ENCODE peak calls at places on chromosome X, in five cellular contexts. R is body of pancreas, P is IMR-90, F is upper lobe of left lung, G is sigmoid colon. Y is an unnamed sample. For H3K36me3, the result is how much of the 10 kb centered on the place peaks cover.

GRCh38 chrX:6159468-6159867 is 69.2 kb downstream of the NLGN4X start:
- DNase-seq in P (no peak), F (no peak), G (no peak), R (no peak), Y (no peak)

GRCh38 chrX:13824746-13825145 is 7.9 kb upstream of the GPM6B start:
- DNase-seq in G (no peak), R (no peak), F (no peak), P (no peak), Y (no peak)

GRCh38 chrX:153400146-153401132 is 711 bp downstream of the PNMA6E start:
- DNase-seq in G (no peak), R (no peak), P (no peak), F (peak), Y (no peak)

GRCh38 chrX:118347131-118347530 is 1.2 kb downstream of the WDR44 start:
- DNase-seq in P (peak), F (no peak), G (no peak), R (no peak), Y (no peak)

GRCh38 chrX:111040377-111041017 is 55.5 kb upstream of the PAK3 start:
- DNase-seq in P (peak), G (no peak), R (no peak), F (no peak), Y (no peak)

GRCh38 chrX:154370300-154370881 is 4.0 kb downstream of the FLNA start:
- DNase-seq in G (no peak), P (no peak), R (no peak), F (no peak), Y (no peak)

GRCh38 chrX:53047228-53047627 is 1.4 kb upstream of the GPR173 start:
- DNase-seq in P (peak), G (no peak), R (no peak), F (no peak), Y (no peak)

GRCh38 chrX:42098897-42099296 is 175.5 kb upstream of the CASK start:
- DNase-seq in F (no peak), P (no peak), R (no peak), G (no peak), Y (no peak)

GRCh38 chrX:30302957-30303356 is 6.2 kb downstream of the NR0B1 start:
- DNase-seq in P (no peak), G (no peak), F (peak), R (no peak), Y (no peak)

GRCh38 chrX:74262472-74263209 is 41.3 kb upstream of the ZCCHC13 start:
- DNase-seq in R (no peak), F (no peak), P (no peak), G (no peak), Y (no peak)

DNA sequence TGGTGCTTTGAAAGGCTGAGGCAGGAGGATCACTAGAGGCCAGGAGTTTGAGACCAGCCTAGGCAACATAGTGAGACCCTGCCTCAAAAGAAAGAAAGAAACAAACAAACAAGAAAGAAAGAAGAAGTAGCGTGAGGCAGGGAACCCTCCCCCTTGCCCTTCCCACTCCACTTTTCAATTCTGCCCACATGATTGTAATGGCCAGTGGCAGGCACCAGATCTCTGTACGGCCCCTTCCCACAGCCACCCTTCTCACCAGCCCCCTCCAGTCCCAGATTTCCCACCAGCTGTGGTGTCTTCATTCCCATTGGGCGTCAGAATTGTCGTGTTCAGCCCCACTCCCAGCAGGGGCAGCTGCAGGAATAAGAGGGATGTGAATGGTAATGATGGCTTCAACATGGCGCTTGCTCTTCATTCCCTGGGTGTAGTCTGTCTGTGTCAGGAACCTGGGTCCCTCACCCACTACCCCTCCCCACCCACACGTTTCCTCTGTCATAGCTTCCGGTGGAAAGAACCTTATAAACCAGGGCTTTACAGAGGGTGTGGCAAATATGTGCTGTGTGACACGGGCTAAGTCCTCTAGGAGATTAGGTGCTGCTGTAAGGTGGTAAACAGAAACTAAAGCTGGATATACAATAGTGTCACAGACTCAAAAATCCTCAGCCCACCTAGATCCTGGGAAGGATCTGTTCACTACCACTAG is at the start of gene IL2RG:
- DNase-seq in P (no peak), R (no peak), G (no peak), F (peak), Y (no peak)
- TF ChIP-seq POLR2A in P (no peak), R (peak), G (peak), F (no peak), Y (peak)

GRCh38 chrX:129488359-129488758 is 34.9 kb downstream of the SMARCA1 start:
- DNase-seq in G (no peak), R (no peak), P (no peak), F (no peak), Y (no peak)

GRCh38 chrX:129494887-129495286 is 28.4 kb downstream of the SMARCA1 start:
- DNase-seq in F (no peak), P (no peak), R (no peak), G (no peak), Y (no peak)

GRCh38 chrX:129493643-129494042 is 29.6 kb downstream of the SMARCA1 start:
- DNase-seq in P (peak), R (no peak), F (no peak), G (no peak), Y (no peak)

GRCh38 chrX:129495941-129496340 is 27.3 kb downstream of the SMARCA1 start:
- DNase-seq in F (no peak), P (peak), G (no peak), R (no peak), Y (no peak)

GRCh38 chrX:129490330-129490729 is 33.0 kb downstream of the SMARCA1 start:
- DNase-seq in R (no peak), G (no peak), P (no peak), F (no peak), Y (no peak)
- H3K36me3 ChIP-seq in R (under half), G (half or more), P (under half), F (under half), Y (under half)

DNA sequence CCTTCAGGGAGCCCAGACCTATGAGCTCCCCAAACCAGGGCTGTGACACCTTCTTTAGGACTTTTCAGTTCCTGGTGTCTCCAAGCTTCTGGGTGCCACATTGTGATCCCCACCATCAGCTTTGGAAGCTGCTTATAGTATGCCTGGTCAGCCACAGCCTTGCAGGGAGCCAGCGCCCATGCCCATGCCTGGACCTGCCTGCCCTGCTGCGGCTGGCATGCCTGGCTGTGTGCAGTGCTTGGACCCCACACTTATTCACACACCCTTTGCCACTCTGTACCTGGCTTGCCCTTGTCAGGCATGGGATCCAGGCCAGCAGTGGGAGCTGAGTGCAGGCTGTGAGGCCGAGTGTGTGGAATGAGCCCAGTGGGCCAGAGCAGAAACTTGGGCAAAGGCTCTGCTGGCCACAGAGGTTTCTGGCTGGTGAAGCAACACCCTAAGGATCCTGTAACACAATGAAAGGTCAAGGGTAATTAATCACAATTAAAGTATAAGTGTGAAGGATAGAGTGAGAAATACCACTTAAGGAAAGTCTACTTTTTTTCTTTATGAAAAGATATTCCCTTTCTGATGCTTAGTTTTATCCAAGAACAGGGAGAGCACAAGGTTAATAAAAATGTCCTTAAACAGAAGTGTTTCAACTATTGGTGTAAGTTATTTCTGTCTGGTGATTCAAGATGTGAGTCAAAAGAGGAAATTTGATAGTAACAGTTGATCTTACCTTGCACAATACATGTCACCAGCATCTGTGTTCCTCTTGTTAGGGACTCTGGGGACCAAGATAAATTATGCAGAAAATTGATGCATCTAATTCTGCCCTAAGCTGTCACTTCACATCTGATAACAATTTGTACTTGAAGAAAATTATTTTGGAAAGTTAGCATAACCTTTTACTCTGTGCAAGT is 161.8 kb downstream of the FAM47A start:
- DNase-seq in P (no peak), R (no peak), F (no peak), G (no peak), Y (no peak)
- H3K27ac ChIP-seq in P (no peak), R (no peak), F (no peak), G (no peak), Y (no peak)

DNA sequence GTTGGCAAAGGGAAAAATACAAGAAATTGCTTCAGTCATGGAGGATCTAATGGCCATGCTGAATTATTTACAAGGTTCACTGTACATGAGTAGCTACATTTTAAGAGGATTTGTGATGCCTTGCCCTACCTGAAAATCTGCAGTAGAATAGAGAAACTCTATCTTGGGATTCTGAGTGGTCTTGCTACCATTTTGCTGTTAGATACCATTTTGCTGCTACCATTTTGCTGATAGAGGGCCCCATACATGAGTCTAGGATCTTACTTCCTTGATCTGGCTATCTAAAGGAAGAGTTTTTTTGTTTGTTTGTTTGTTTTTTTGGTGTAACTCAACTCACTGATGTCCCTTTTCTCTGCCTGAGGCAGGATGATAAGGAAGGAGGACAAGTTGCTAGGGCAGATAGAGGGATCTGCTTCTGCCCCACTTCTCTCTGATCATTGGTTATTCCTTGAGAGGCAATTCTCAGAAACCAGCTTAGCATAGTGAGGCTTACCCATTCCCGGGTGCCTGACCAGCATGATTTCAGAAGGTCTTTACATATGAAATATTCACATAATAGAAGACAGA is 31.0 kb downstream of the XK start:
- DNase-seq in P (no peak), G (no peak), R (no peak), F (no peak), Y (no peak)
- TF ChIP-seq POLR2A in P (no peak), G (no peak), R (no peak), F (no peak), Y (no peak)

DNA sequence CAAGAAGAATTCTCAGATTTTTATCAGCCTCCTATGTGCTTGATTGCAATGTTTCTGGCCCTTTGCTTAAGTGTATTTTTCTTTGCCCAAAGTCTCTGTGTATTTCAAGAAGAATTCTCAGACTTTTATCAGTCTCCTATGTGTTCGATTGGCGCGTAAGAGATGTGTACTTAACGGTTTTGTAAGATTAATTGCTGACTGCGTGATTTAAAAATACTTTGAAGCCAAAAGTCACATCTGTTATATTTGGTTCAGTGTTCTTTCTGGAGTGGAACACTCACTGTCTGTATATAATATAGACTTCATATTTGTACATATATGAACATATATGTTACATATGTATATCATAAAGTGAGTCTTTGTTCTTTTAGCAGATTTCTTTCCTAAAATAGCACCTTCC is 11.4 kb downstream of the SCML1 start:
- DNase-seq in R (no peak), F (no peak), G (no peak), P (no peak), Y (no peak)
- H3K36me3 ChIP-seq in R (under half), F (under half), G (under half), P (under half), Y (under half)

DNA sequence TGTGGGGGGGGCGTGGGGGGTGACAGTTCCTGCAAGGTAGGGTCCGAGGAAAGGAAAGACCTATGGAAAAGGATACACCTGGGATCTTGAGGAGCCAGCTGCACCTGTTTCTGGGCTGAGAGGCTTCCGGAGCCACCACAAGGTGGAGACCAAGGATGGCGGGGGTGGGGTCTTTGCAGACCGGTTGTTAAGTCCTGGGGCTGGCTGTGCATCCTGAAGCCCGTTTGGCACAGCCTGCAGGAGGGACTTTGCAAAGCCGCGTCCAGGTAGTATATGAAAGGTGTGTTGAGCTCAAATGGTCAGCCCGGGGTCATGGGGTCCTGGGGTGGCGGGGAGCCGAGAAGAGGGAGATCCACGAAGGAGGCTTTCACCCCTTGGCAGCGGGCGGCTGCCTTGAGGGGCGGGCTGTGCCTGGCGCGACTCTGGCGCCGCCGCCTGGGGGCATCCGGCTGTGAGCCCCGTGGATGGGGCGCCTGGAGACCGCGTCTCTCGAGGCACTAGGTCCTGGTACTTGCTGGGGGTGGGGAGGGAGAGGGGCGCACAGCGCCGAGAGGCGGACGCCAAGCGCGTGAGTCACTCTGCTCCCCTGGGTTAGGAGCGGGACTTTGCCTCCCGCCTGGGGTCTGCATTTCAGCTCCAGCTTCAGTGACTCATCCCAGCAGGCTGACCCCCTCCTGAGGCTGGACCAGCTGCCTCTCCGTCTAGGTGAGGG is 58.2 kb upstream of the DYNLT3 start:
- DNase-seq in G (no peak), P (peak), R (peak), F (no peak), Y (peak)
- H3K27ac ChIP-seq in G (no peak), P (no peak), R (no peak), F (no peak), Y (no peak)

GRCh38 chrX:2926664-2927275 is 2.4 kb downstream of the ARSD start:
- DNase-seq in P (no peak), F (no peak), G (no peak), R (no peak), Y (no peak)

GRCh38 chrX:2921750-2922149 is 7.4 kb downstream of the ARSD start:
- DNase-seq in P (no peak), F (no peak), R (no peak), G (no peak), Y (no peak)

GRCh38 chrX:2917767-2918166 is 11.4 kb downstream of the ARSD start:
- DNase-seq in F (no peak), R (no peak), P (no peak), G (no peak), Y (no peak)

GRCh38 chrX:2924151-2924550 is 5.0 kb downstream of the ARSD start:
- DNase-seq in G (no peak), P (no peak), F (no peak), R (no peak), Y (no peak)

DNA sequence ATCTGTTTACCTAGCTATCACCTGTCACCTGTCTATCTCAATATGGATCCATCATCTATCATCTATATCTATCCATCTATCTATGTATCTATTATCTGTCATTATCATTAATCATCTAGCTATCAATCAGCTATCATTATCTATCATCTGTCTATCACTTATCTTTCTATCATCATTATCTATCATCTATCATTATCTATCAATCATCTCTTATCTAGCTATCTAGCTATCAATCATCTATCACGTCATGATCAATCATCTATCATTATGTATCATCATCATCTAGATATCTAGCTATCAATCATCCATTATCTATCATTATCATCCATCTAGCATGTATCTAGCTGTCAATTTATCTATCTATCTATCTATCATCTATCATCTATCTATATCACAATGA is 7.9 kb downstream of the ARSD start:
- DNase-seq in P (no peak), F (no peak), R (no peak), G (no peak), Y (no peak)
- TF ChIP-seq POLR2A in P (no peak), F (no peak), R (no peak), G (no peak), Y (no peak)

Y was measured in right lobe of liver.